ENCODE peak calls at places on chromosome 12, in ten cellular contexts. S is PC-3, C is IMR-90, Z is body of pancreas, J is right lobe of liver, L is cardiac fibroblast, U is lower leg skin, V is progenitor cell of endocrine pancreas, E is transverse colon, K is lung. M is an unnamed sample.

GRCh38 chr12:15600223-15600935 is 188.8 kb downstream of the EPS8 start:
- DNase-seq in S (peak; percentile 49), C (no peak), Z (no peak), J (no peak), L (no peak), U (no peak), V (no peak), E (no peak), K (no peak), M (no peak)

GRCh38 chr12:60209521-60209920 is 613.7 kb downstream of the SLC16A7 start:
- DNase-seq in S (peak; percentile 5), C (no peak), Z (no peak), J (no peak), L (no peak), U (no peak), V (no peak), E (no peak), K (no peak), M (no peak)

GRCh38 chr12:105444050-105444808 is 113.7 kb downstream of the C12orf75 start:
- DNase-seq in S (no peak), C (peak; percentile 42), Z (no peak), J (no peak), L (peak; percentile 19), U (no peak), V (no peak), E (no peak), K (no peak), M (no peak)

GRCh38 chr12:131827961-131828534 is at the start of gene MMP17:
- DNase-seq in S (peak; percentile 79), C (peak; percentile 55), Z (no peak), J (peak; percentile 27), L (peak; percentile 73), U (peak; percentile 90), V (no peak), E (peak; percentile 33), K (no peak), M (peak; percentile 60)

GRCh38 chr12:19129486-19130223 is at the start of gene PLEKHA5:
- DNase-seq in S (peak; percentile 64), C (peak; percentile 64), Z (peak; percentile 76), J (peak; percentile 84), L (peak; percentile 85), U (peak; percentile 92), V (peak; percentile 84), E (peak; percentile 75), K (peak; percentile 59), M (peak; percentile 62)

GRCh38 chr12:49673446-49674317 is 33.5 kb downstream of the FMNL3 start:
- DNase-seq in S (no peak), C (peak; percentile 94), Z (peak; percentile 95), J (peak; percentile 70), L (peak; percentile 98), U (peak; percentile 97), V (peak; percentile 59), E (peak; percentile 86), K (peak; percentile 78), M (peak; percentile 64)

GRCh38 chr12:49507139-49507538 is 31.7 kb upstream of the KCNH3 start:
- DNase-seq in S (peak; percentile 87), C (peak; percentile 96), Z (no peak), J (no peak), L (peak; percentile 93), U (no peak), V (no peak), E (no peak), K (no peak), M (no peak)

GRCh38 chr12:15979096-15980091 is 68.3 kb downstream of the DERA start:
- DNase-seq in S (peak; percentile 60), C (peak; percentile 93), Z (no peak), J (no peak), L (peak; percentile 69), U (no peak), V (no peak), E (peak; percentile 43), K (no peak), M (no peak)

GRCh38 chr12:82688035-82688501 is 1.4 kb downstream of the TMTC2 start:
- DNase-seq in S (peak; percentile 45), C (no peak), Z (no peak), J (no peak), L (peak; percentile 20), U (no peak), V (no peak), E (no peak), K (no peak), M (no peak)

GRCh38 chr12:112616469-112617190 is 174.9 kb upstream of the RPH3A start:
- DNase-seq in S (no peak), C (no peak), Z (no peak), J (no peak), L (no peak), U (no peak), V (no peak), E (no peak), K (no peak), M (no peak)

GRCh38 chr12:43733687-43734086 is 24.9 kb downstream of the PUS7L start:
- DNase-seq in S (no peak), C (no peak), Z (no peak), J (no peak), L (no peak), U (no peak), V (no peak), E (no peak), K (no peak), M (no peak)
- TF ChIP-seq CTCF in S (peak; percentile 47), C (no peak), Z (no peak), J (no peak), L (no peak), U (no peak), V (no peak), E (no peak), K (no peak), M (no peak)

GRCh38 chr12:74846116-74846515 is 308.5 kb downstream of the ATXN7L3B start:
- DNase-seq in S (no peak), C (no peak), Z (no peak), J (no peak), L (no peak), U (no peak), V (no peak), E (no peak), K (no peak), M (no peak)

GRCh38 chr12:74847169-74847568 is 309.5 kb downstream of the ATXN7L3B start:
- DNase-seq in S (no peak), C (no peak), Z (no peak), J (no peak), L (no peak), U (no peak), V (no peak), E (no peak), K (no peak), M (no peak)

GRCh38 chr12:74849801-74850200 is 312.2 kb downstream of the ATXN7L3B start:
- DNase-seq in S (peak; percentile 24), C (no peak), Z (no peak), J (no peak), L (no peak), U (no peak), V (no peak), E (no peak), K (no peak), M (no peak)
- TF ChIP-seq CTCF in S (peak; percentile 60), C (peak; percentile 16), Z (no peak), J (peak; percentile 14), L (no peak), U (no peak), V (no peak), E (no peak), K (no peak), M (peak; percentile 32)

GRCh38 chr12:468671-469389 is 9.1 kb downstream of the B4GALNT3 start:
- DNase-seq in S (peak; percentile 29), C (peak; percentile 26), Z (peak; percentile 39), J (no peak), L (no peak), U (no peak), V (no peak), E (no peak), K (no peak), M (no peak)

GRCh38 chr12:467591-467990 is 7.9 kb downstream of the B4GALNT3 start:
- DNase-seq in S (no peak), C (no peak), Z (no peak), J (no peak), L (no peak), U (no peak), V (no peak), E (no peak), K (no peak), M (no peak)

GRCh38 chr12:466762-467161 is 7.0 kb downstream of the B4GALNT3 start:
- DNase-seq in S (no peak), C (no peak), Z (no peak), J (no peak), L (no peak), U (no peak), V (no peak), E (no peak), K (no peak), M (no peak)

GRCh38 chr12:464484-465267 is 4.9 kb downstream of the B4GALNT3 start:
- DNase-seq in S (no peak), C (no peak), Z (no peak), J (no peak), L (no peak), U (no peak), V (no peak), E (no peak), K (no peak), M (no peak)

DNA sequence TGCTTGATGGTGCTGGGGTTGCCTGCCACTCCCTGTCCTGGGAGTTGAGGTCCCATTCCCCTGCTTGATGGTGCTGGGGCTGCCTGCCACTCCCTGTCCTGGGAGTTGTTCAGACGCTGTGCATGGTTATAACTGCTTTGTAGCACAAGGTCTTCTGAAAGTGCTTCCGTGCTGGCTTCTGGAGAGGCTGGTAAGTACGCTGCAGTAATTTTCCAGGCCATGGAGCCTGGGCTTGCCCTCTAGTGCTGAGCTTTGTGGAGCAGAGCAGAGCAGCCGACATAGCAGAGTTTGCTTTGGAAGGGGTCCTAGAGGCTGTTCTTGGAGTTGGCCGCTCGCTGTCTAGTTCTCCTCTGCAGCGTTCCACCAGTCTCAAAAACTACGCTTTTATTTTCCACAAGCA is 6.3 kb downstream of the B4GALNT3 start:
- DNase-seq in S (no peak), C (no peak), Z (no peak), J (no peak), L (no peak), U (no peak), V (no peak), E (peak; percentile 68), K (peak; percentile 48), M (no peak)
- TF ChIP-seq CTCF in S (no peak), C (no peak), Z (no peak), J (no peak), L (no peak), U (no peak), V (no peak), E (no peak), K (no peak), M (no peak)

DNA sequence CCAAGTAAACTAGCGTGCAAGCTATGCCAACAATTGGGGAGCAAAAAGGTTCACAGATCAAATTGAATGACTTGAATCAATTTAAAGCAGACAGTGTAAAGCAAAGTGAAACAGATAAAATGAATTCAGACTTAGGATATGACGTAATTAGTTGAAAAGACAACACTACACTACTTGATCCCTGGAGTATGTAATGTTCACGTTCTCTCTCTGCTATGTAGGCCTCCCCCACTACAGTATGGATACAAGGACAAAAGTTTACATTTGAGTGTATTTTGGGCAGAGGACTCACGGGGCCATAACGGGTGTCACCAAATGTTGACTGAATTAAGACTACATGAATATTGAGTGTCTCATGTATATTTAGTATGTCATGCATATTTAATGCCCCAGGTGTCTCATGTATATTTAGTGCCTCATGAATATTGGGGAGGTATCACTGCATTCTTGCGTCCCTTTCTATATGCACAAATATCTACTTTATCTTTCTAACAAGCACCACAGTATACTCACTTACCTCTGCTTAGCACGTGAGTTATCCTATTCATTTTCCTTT is 44.5 kb downstream of the RERGL start:
- DNase-seq in S (no peak), C (no peak), Z (no peak), J (no peak), L (no peak), U (no peak), V (no peak), E (no peak), K (no peak), M (no peak)
- TF ChIP-seq CTCF in S (no peak), C (no peak), Z (no peak), J (no peak), L (no peak), U (no peak), V (no peak), E (no peak), K (no peak), M (no peak)